ENCODE peak calls at places on chromosomes 12 and 14, in five cellular contexts. One of them, this sample, is unnamed.

GRCh38 chr12:76032043-76032981 is 736 bp upstream of the PHLDA1 start:
- DNase-seq in fibroblast of mammary gland: peak
- DNase-seq in adrenal gland: peak
- DNase-seq in uterus: peak
- DNase-seq in psoas muscle: no peak
- DNase-seq in this sample: no peak

GRCh38 chr14:61122862-61123261 is 141.8 kb downstream of the SLC38A6 start:
- DNase-seq in fibroblast of mammary gland: no peak
- DNase-seq in adrenal gland: no peak
- DNase-seq in uterus: no peak
- DNase-seq in psoas muscle: no peak
- DNase-seq in this sample: no peak

GRCh38 chr12:87157791-87158190 is 871.4 kb downstream of the C12orf50 start:
- DNase-seq in fibroblast of mammary gland: peak
- DNase-seq in adrenal gland: no peak
- DNase-seq in uterus: no peak
- DNase-seq in psoas muscle: no peak
- DNase-seq in this sample: no peak

GRCh38 chr14:64971452-64971889 is 665 bp downstream of the RAB15 start:
- DNase-seq in fibroblast of mammary gland: no peak
- DNase-seq in adrenal gland: no peak
- DNase-seq in uterus: no peak
- DNase-seq in psoas muscle: no peak
- DNase-seq in this sample: no peak

GRCh38 chr12:13342971-13343370 is 146.4 kb downstream of the EMP1 start:
- DNase-seq in fibroblast of mammary gland: peak
- DNase-seq in adrenal gland: no peak
- DNase-seq in uterus: no peak
- DNase-seq in psoas muscle: no peak
- DNase-seq in this sample: no peak

GRCh38 chr12:83156800-83157199 is 470.1 kb downstream of the TMTC2 start:
- DNase-seq in fibroblast of mammary gland: no peak
- DNase-seq in adrenal gland: no peak
- DNase-seq in uterus: no peak
- DNase-seq in psoas muscle: no peak
- DNase-seq in this sample: no peak

GRCh38 chr14:74865156-74865555 is 10.8 kb downstream of the PROX2 start:
- DNase-seq in fibroblast of mammary gland: no peak
- DNase-seq in adrenal gland: no peak
- DNase-seq in uterus: no peak
- DNase-seq in psoas muscle: no peak
- DNase-seq in this sample: no peak

GRCh38 chr12:82688035-82688501 is 1.4 kb downstream of the TMTC2 start:
- DNase-seq in fibroblast of mammary gland: peak
- DNase-seq in adrenal gland: no peak
- DNase-seq in uterus: no peak
- DNase-seq in psoas muscle: no peak
- DNase-seq in this sample: no peak

GRCh38 chr12:68001486-68002466 is 12.5 kb downstream of the IFNG-AS1 start:
- DNase-seq in fibroblast of mammary gland: peak
- DNase-seq in adrenal gland: no peak
- DNase-seq in uterus: no peak
- DNase-seq in psoas muscle: no peak
- DNase-seq in this sample: no peak

GRCh38 chr12:103901518-103902173 is 28.6 kb upstream of the HSP90B1 start:
- DNase-seq in fibroblast of mammary gland: no peak
- DNase-seq in adrenal gland: no peak
- DNase-seq in uterus: no peak
- DNase-seq in psoas muscle: no peak
- DNase-seq in this sample: no peak

GRCh38 chr14:101972126-101972785 is 7.9 kb downstream of the DYNC1H1 start:
- DNase-seq in fibroblast of mammary gland: peak
- DNase-seq in adrenal gland: peak
- DNase-seq in uterus: peak
- DNase-seq in psoas muscle: peak
- DNase-seq in this sample: no peak

GRCh38 chr12:57533108-57533507 is 10.5 kb downstream of the MBD6 start:
- DNase-seq in fibroblast of mammary gland: no peak
- DNase-seq in adrenal gland: no peak
- DNase-seq in uterus: no peak
- DNase-seq in psoas muscle: no peak
- DNase-seq in this sample: no peak

GRCh38 chr12:89786177-89786810 is 77.7 kb upstream of the ATP2B1 start:
- DNase-seq in fibroblast of mammary gland: no peak
- DNase-seq in adrenal gland: no peak
- DNase-seq in uterus: no peak
- DNase-seq in psoas muscle: no peak
- DNase-seq in this sample: no peak

GRCh38 chr12:110907583-110907982 is 12.8 kb downstream of the MYL2 start:
- DNase-seq in fibroblast of mammary gland: no peak
- DNase-seq in adrenal gland: no peak
- DNase-seq in uterus: no peak
- DNase-seq in psoas muscle: no peak
- DNase-seq in this sample: peak

GRCh38 chr14:42159138-42159537 is 552.5 kb downstream of the LRFN5 start:
- DNase-seq in fibroblast of mammary gland: no peak
- DNase-seq in adrenal gland: no peak
- DNase-seq in uterus: no peak
- DNase-seq in psoas muscle: no peak
- DNase-seq in this sample: no peak

GRCh38 chr12:5078423-5078822 is 34.7 kb downstream of the KCNA5 start:
- DNase-seq in fibroblast of mammary gland: no peak
- DNase-seq in adrenal gland: peak
- DNase-seq in uterus: no peak
- DNase-seq in psoas muscle: no peak
- DNase-seq in this sample: peak

GRCh38 chr14:69726761-69727511 is 40.0 kb upstream of the SRSF5 start:
- DNase-seq in fibroblast of mammary gland: peak
- DNase-seq in adrenal gland: peak
- DNase-seq in uterus: peak
- DNase-seq in psoas muscle: peak
- DNase-seq in this sample: peak

GRCh38 chr14:26163761-26164160 is 434.1 kb downstream of the NOVA1 start:
- DNase-seq in fibroblast of mammary gland: peak
- DNase-seq in adrenal gland: no peak
- DNase-seq in uterus: no peak
- DNase-seq in psoas muscle: no peak
- DNase-seq in this sample: no peak

GRCh38 chr14:37480446-37481290 is 114.4 kb downstream of the FOXA1 start:
- DNase-seq in fibroblast of mammary gland: peak
- DNase-seq in adrenal gland: no peak
- DNase-seq in uterus: no peak
- DNase-seq in psoas muscle: no peak
- DNase-seq in this sample: no peak

GRCh38 chr14:91116913-91117588 is 3.2 kb downstream of the DGLUCY start:
- DNase-seq in fibroblast of mammary gland: no peak
- DNase-seq in adrenal gland: no peak
- DNase-seq in uterus: no peak
- DNase-seq in psoas muscle: no peak
- DNase-seq in this sample: no peak

GRCh38 chr14:24149302-24149969 is 2.1 kb downstream of the RNF31 start:
- DNase-seq in fibroblast of mammary gland: no peak
- DNase-seq in adrenal gland: no peak
- DNase-seq in uterus: no peak
- DNase-seq in psoas muscle: no peak
- DNase-seq in this sample: peak

GRCh38 chr14:26389646-26390508 is 208.0 kb downstream of the NOVA1 start:
- DNase-seq in fibroblast of mammary gland: peak
- DNase-seq in adrenal gland: no peak
- DNase-seq in uterus: peak
- DNase-seq in psoas muscle: no peak
- DNase-seq in this sample: no peak

GRCh38 chr12:67968316-67968715 is 20.9 kb upstream of the IFNG-AS1 start:
- DNase-seq in fibroblast of mammary gland: no peak
- DNase-seq in adrenal gland: no peak
- DNase-seq in uterus: no peak
- DNase-seq in psoas muscle: no peak
- DNase-seq in this sample: no peak

GRCh38 chr12:60257063-60257462 is 661.2 kb downstream of the SLC16A7 start:
- DNase-seq in fibroblast of mammary gland: peak
- DNase-seq in adrenal gland: no peak
- DNase-seq in uterus: no peak
- DNase-seq in psoas muscle: no peak
- DNase-seq in this sample: no peak

GRCh38 chr12:70383484-70383883 is 17.4 kb downstream of the KCNMB4 start:
- DNase-seq in fibroblast of mammary gland: no peak
- DNase-seq in adrenal gland: no peak
- DNase-seq in uterus: no peak
- DNase-seq in psoas muscle: no peak
- DNase-seq in this sample: no peak

GRCh38 chr14:61388976-61389576 is 67.7 kb downstream of the PRKCH start:
- DNase-seq in fibroblast of mammary gland: peak
- DNase-seq in adrenal gland: no peak
- DNase-seq in uterus: no peak
- DNase-seq in psoas muscle: no peak
- DNase-seq in this sample: no peak

GRCh38 chr12:58916891-58917570 is 3.3 kb downstream of the LRIG3 start:
- DNase-seq in fibroblast of mammary gland: peak
- DNase-seq in adrenal gland: no peak
- DNase-seq in uterus: peak
- DNase-seq in psoas muscle: no peak
- DNase-seq in this sample: no peak

DNA sequence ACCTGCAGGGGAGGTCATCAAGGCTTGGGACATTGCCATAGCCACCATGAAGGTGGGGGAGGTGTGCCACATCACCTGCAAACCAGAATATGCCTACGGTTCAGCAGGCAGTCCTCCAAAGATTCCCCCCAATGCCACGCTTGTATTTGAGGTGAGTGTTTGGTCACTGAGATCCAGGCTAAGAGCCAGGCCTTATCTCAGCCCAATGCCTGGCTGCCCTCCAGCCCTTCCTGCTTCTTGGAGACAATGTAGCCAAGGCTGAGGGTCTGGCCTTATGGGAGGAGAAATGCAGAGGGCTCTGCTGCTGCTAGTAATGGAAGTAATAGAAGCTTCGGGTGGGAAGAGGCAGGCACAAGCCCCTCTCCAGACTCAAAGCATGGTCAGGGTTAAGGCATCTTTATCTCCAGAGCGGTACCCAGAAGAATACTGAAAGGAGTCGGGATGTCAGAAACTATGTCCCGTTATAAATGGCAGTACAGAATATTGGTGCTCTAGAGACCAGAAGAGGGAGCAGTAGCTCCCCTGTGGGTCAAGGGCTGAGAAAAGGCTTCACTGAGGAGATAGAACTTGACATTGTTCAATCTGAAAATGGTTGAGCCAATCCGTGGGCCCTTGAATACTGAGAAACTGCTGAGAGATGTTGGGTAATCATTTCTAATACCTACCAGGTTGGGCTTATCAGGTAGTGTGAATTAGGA is 3.1 kb downstream of the FKBP4 start:
- DNase-seq in fibroblast of mammary gland: no peak
- DNase-seq in adrenal gland: peak
- DNase-seq in uterus: no peak
- DNase-seq in psoas muscle: no peak
- DNase-seq in this sample: no peak
- TF ChIP-seq CTCF in fibroblast of mammary gland: peak
- TF ChIP-seq CTCF in adrenal gland: no peak
- TF ChIP-seq CTCF in uterus: no peak
- TF ChIP-seq CTCF in psoas muscle: no peak
- TF ChIP-seq CTCF in this sample: no peak

GRCh38 chr12:26939192-26939832 is 1.0 kb downstream of the FGFR1OP2 start:
- DNase-seq in fibroblast of mammary gland: peak
- DNase-seq in adrenal gland: no peak
- DNase-seq in uterus: no peak
- DNase-seq in psoas muscle: no peak
- DNase-seq in this sample: no peak

GRCh38 chr12:26940820-26941219 is 2.5 kb downstream of the FGFR1OP2 start:
- DNase-seq in fibroblast of mammary gland: peak
- DNase-seq in adrenal gland: no peak
- DNase-seq in uterus: no peak
- DNase-seq in psoas muscle: no peak
- DNase-seq in this sample: no peak

GRCh38 chr12:26938660-26939185 is 453 bp downstream of the FGFR1OP2 start:
- DNase-seq in fibroblast of mammary gland: no peak
- DNase-seq in adrenal gland: no peak
- DNase-seq in uterus: no peak
- DNase-seq in psoas muscle: no peak
- DNase-seq in this sample: no peak

GRCh38 chr12:26941251-26941650 is 3.0 kb downstream of the FGFR1OP2 start:
- DNase-seq in fibroblast of mammary gland: no peak
- DNase-seq in adrenal gland: no peak
- DNase-seq in uterus: no peak
- DNase-seq in psoas muscle: no peak
- DNase-seq in this sample: no peak

GRCh38 chr12:26939953-26940352 is 1.7 kb downstream of the FGFR1OP2 start:
- DNase-seq in fibroblast of mammary gland: no peak
- DNase-seq in adrenal gland: no peak
- DNase-seq in uterus: no peak
- DNase-seq in psoas muscle: no peak
- DNase-seq in this sample: no peak
- H3K4me3 ChIP-seq in fibroblast of mammary gland: peak
- H3K4me3 ChIP-seq in adrenal gland: peak
- H3K4me3 ChIP-seq in uterus: peak
- H3K4me3 ChIP-seq in psoas muscle: peak
- H3K4me3 ChIP-seq in this sample: peak

DNA sequence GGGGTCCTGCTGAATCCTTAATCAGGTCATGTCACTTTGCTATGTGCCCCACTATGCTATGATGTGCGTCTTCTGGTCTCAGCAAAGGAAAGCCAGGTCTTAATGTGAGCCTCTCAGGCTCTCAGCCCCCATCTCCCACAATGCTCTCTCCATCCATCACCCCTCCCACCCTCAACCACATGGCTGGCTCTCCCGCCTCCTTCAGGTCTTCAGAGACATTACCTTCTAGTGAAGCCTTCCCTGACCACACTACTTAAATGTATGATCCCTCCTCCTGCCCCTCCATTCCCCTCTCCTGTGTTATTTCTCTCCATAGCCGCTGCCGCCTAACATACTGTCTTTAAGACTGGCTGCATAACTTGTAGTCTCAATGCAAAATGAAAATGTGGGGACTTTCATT is 50.5 kb downstream of the KRT80 start:
- DNase-seq in fibroblast of mammary gland: no peak
- DNase-seq in adrenal gland: no peak
- DNase-seq in uterus: no peak
- DNase-seq in psoas muscle: no peak
- DNase-seq in this sample: no peak
- TF ChIP-seq CTCF in fibroblast of mammary gland: no peak
- TF ChIP-seq CTCF in adrenal gland: no peak
- TF ChIP-seq CTCF in uterus: no peak
- TF ChIP-seq CTCF in psoas muscle: no peak
- TF ChIP-seq CTCF in this sample: no peak

GRCh38 chr12:132329036-132329738 is at the start of gene GALNT9:
- DNase-seq in fibroblast of mammary gland: no peak
- DNase-seq in adrenal gland: no peak
- DNase-seq in uterus: no peak
- DNase-seq in psoas muscle: no peak
- DNase-seq in this sample: peak
- H3K4me3 ChIP-seq in fibroblast of mammary gland: no peak
- H3K4me3 ChIP-seq in adrenal gland: peak
- H3K4me3 ChIP-seq in uterus: no peak
- H3K4me3 ChIP-seq in psoas muscle: no peak
- H3K4me3 ChIP-seq in this sample: no peak

This sample was measured in kidney.